ENCODE peak calls at places on chromosome 2, in five cellular contexts. S, L, O, X and D are unnamed samples.
A peak's percentile ranks its signal among the peaks of the same experiment; 100 is the strongest.

GRCh38 chr2:31317387-31317786 is 83.4 kb downstream of the EHD3 start:
- DNase-seq in S (peak; percentile 54), L (no peak), O (no peak), X (no peak), D (no peak)

GRCh38 chr2:60652822-60653315 is 99.4 kb upstream of the BCL11A start:
- DNase-seq in S (no peak), L (no peak), O (no peak), X (no peak), D (no peak)

GRCh38 chr2:151658081-151658480 is 76.2 kb downstream of the NEB start:
- DNase-seq in S (no peak), L (no peak), O (no peak), X (no peak), D (no peak)

GRCh38 chr2:183995632-183996031 is 602.7 kb upstream of the ZNF804A start:
- DNase-seq in S (no peak), L (no peak), O (no peak), X (peak; percentile 18), D (no peak)

GRCh38 chr2:240245706-240246105 is 105.2 kb upstream of the OTOS start:
- DNase-seq in S (peak; percentile 71), L (peak; percentile 39), O (no peak), X (no peak), D (no peak)

GRCh38 chr2:43168016-43168369 is 58.4 kb downstream of the ZFP36L2 start:
- DNase-seq in S (no peak), L (no peak), O (no peak), X (no peak), D (no peak)

GRCh38 chr2:153519260-153519875 is 40.8 kb upstream of the RPRM start:
- DNase-seq in S (no peak), L (no peak), O (peak; percentile 64), X (peak; percentile 63), D (no peak)

GRCh38 chr2:138516030-138516704 is 14.6 kb downstream of the SPOPL start:
- DNase-seq in S (no peak), L (no peak), O (no peak), X (no peak), D (no peak)

GRCh38 chr2:134193774-134194173 is 60.1 kb upstream of the MGAT5 start:
- DNase-seq in S (no peak), L (no peak), O (no peak), X (no peak), D (no peak)

GRCh38 chr2:233270951-233271350 is 19.5 kb downstream of the ATG16L1 start:
- DNase-seq in S (no peak), L (no peak), O (no peak), X (no peak), D (no peak)

GRCh38 chr2:105806994-105807393 is 62.3 kb downstream of the NCK2 start:
- DNase-seq in S (peak; percentile 27), L (no peak), O (no peak), X (peak; percentile 53), D (no peak)

GRCh38 chr2:104861295-104862060 is 7.6 kb downstream of the POU3F3 start:
- DNase-seq in S (peak; percentile 25), L (no peak), O (no peak), X (no peak), D (no peak)

GRCh38 chr2:47187124-47187523 is 32.0 kb upstream of the STPG4 start:
- DNase-seq in S (no peak), L (no peak), O (no peak), X (no peak), D (no peak)
- TF ChIP-seq CTCF in S (no peak), L (no peak), O (no peak), X (no peak), D (no peak)

DNA sequence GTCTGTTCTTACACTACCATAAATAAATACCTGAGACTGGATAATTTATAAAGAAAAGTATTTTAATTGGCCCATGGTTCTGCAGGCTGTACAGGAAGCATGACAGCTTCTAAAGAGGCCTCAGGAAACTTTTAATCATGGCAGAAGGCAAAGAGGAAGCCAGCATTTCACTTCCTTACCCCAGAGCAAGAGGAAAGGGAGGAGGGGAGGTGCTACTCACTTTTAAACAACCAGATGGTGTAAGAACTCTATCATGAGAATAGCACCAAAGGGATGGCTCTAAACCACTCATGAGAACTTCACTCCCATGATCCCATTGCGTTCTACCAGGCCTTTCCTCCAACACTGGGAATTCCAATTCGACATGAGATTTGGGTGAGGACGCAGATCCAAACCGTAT is 344.4 kb upstream of the SLC39A10 start:
- DNase-seq in S (no peak), L (no peak), O (no peak), X (peak; percentile 5), D (no peak)
- TF ChIP-seq CTCF in S (no peak), L (no peak), O (no peak), X (no peak), D (no peak)

DNA sequence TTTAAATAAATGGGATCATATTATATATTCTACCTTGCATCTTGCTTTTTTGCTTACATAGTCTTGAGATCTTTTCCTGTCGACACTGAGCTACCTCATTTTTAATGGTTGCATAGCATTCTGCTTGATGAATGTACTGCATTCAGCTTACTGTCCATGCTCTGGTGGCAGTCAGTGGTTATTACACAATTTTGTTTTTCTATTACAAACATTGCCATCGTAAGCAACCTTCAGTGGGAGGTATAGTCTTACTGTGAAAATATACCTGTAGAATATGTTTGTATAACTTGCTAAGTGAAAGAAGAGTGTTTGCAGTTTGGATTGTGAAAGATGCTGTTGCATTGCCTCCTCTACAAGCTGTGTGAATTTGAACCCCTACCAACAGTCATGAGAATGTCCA is 43.4 kb downstream of the UBXN4 start:
- DNase-seq in S (no peak), L (no peak), O (no peak), X (no peak), D (no peak)
- TF ChIP-seq CTCF in S (no peak), L (no peak), O (peak; percentile 17), X (no peak), D (peak; percentile 56)

GRCh38 chr2:64481665-64482064 is 27.7 kb downstream of the LGALSL start:
- DNase-seq in S (peak; percentile 75), L (no peak), O (no peak), X (no peak), D (no peak)

GRCh38 chr2:64478502-64479230 is 24.7 kb downstream of the LGALSL start:
- DNase-seq in S (no peak), L (no peak), O (no peak), X (no peak), D (no peak)

GRCh38 chr2:64477037-64477436 is 23.1 kb downstream of the LGALSL start:
- DNase-seq in S (no peak), L (no peak), O (no peak), X (no peak), D (no peak)

GRCh38 chr2:64478036-64478435 is 24.1 kb downstream of the LGALSL start:
- DNase-seq in S (peak; percentile 58), L (no peak), O (no peak), X (no peak), D (no peak)

GRCh38 chr2:64479259-64480198 is 25.6 kb downstream of the LGALSL start:
- DNase-seq in S (peak; percentile 54), L (no peak), O (no peak), X (no peak), D (no peak)
- TF ChIP-seq CTCF in S (no peak), L (no peak), O (no peak), X (no peak), D (no peak)

DNA sequence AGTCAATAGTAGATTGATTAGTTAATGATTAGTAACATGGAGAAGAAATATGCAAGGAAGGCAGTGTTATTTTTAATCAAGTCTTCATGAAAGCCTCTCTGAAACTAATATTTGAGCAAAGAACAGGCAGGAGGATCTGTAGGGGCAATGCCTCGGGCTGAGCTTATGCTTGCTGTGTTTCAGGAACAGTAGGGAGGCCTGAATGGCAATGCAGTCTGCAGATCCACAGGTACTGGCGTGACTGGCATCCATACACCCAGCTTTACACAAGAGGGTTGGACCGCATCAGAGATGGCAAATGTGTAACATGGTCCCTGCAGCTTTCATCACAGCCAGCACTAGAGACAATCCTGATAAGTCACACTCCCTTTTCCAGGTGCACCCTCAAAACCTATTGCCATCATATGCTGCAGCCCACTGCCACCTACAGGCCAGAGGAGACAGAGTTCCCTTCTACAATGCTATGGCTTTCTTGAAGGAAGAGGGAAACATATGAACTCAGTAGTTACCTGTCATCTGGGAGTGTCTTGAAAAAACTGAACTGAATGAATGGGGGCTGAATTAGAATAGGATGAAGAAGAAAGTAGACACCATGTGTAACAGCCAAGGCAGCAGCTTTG is 582.4 kb upstream of the RAB6C start:
- DNase-seq in S (no peak), L (no peak), O (no peak), X (peak; percentile 63), D (no peak)
- TF ChIP-seq CTCF in S (no peak), L (peak; percentile 39), O (peak; percentile 51), X (peak; percentile 82), D (peak; percentile 78)

GRCh38 chr2:106841886-106842645 is 43.9 kb downstream of the ST6GAL2 start:
- DNase-seq in S (no peak), L (no peak), O (no peak), X (no peak), D (no peak)

GRCh38 chr2:106845716-106846115 is 40.3 kb downstream of the ST6GAL2 start:
- DNase-seq in S (peak; percentile 54), L (no peak), O (no peak), X (no peak), D (no peak)

GRCh38 chr2:106843001-106843909 is 42.7 kb downstream of the ST6GAL2 start:
- DNase-seq in S (no peak), L (no peak), O (no peak), X (no peak), D (no peak)

GRCh38 chr2:106843910-106844250 is 42.1 kb downstream of the ST6GAL2 start:
- DNase-seq in S (no peak), L (no peak), O (no peak), X (no peak), D (no peak)

DNA sequence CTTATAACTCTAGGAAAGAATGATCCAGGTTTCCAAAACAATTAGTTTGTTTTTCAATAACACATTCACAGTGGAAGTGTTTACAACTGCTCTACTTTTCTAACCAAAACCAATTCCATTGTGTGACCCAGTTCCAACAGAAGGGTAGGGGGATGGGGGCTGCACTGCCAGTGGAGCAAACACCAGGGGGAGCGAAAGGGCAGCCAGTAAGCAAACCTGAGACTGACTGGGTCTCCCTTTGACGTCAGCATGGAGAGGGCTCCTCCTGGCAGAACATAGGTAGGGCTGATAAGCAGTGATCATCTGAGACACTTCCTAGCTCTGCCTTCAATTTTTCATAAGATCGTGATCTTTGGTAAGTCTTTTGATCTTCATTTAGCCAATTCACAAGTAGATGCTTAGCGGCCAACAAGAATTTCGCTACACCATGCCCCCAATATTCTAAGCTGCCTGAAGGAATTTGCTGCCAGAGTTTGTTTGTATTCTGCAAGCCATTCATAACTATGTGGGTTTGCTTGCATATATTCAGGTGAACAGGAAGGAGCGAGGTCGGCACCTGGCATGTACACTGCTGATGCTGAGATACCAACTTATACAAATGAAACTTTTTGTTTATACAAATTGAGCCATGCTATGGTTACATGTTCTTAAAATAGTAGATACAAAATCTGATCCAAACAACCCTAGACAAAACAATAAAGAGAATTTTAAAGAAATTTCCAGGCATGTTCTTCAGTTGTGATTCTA is 45.9 kb downstream of the ST6GAL2 start:
- DNase-seq in S (peak; percentile 20), L (no peak), O (no peak), X (no peak), D (no peak)
- TF ChIP-seq CTCF in S (no peak), L (peak; percentile 12), O (peak; percentile 16), X (no peak), D (peak; percentile 66)

GRCh38 chr2:12330916-12331315 is 385.8 kb upstream of the TRIB2 start:
- DNase-seq in S (no peak), L (no peak), O (no peak), X (no peak), D (no peak)
- TF ChIP-seq CTCF in S (no peak), L (no peak), O (no peak), X (no peak), D (no peak)

GRCh38 chr2:24494415-24494814 is 3.4 kb downstream of the NCOA1 start:
- DNase-seq in S (no peak), L (no peak), O (no peak), X (no peak), D (no peak)
- TF ChIP-seq CTCF in S (no peak), L (no peak), O (no peak), X (no peak), D (no peak)

GRCh38 chr2:108960006-108960405 is 29.0 kb downstream of the EDAR start:
- DNase-seq in S (no peak), L (no peak), O (no peak), X (no peak), D (no peak)
- TF ChIP-seq CTCF in S (no peak), L (no peak), O (no peak), X (peak; percentile 12), D (peak; percentile 41)